ENCODE peak calls at places on chromosomes 5 and 9, in six cellular contexts. X is body of pancreas, U is H1, D is HAP-1, N is mesendoderm, E is MM.1S. M is an unnamed sample.

GRCh38 chr9:126151031-126151670 is 175.5 kb upstream of the MVB12B start:
- DNase-seq in N (no peak), U (peak; percentile 29), D (peak; percentile 37), X (no peak), E (no peak), M (no peak)

GRCh38 chr5:69493235-69493925 is 790 bp downstream of the OCLN start:
- DNase-seq in N (peak; percentile 64), U (peak; percentile 79), D (peak; percentile 8), X (peak; percentile 61), E (peak; percentile 26), M (no peak)

GRCh38 chr5:98581416-98581999 is 192.0 kb upstream of the RGMB start:
- DNase-seq in X (peak; percentile 13), N (no peak), E (no peak), U (no peak), D (no peak), M (no peak)

GRCh38 chr5:17398439-17398838 is 99.6 kb upstream of the TAF11L2 start:
- DNase-seq in N (peak; percentile 48), D (no peak), E (no peak), X (no peak), U (no peak), M (no peak)

GRCh38 chr5:148125641-148126040 is 42.7 kb upstream of the SPINK14 start:
- DNase-seq in E (no peak), X (no peak), N (peak; percentile 28), U (no peak), D (no peak), M (no peak)

GRCh38 chr5:66826696-66827095 is 230.5 kb downstream of the MAST4 start:
- DNase-seq in D (no peak), X (no peak), E (no peak), N (no peak), U (no peak), M (no peak)

GRCh38 chr5:117829646-117830045 is 1158.7 kb downstream of the DTWD2 start:
- DNase-seq in N (peak; percentile 60), U (no peak), X (no peak), D (no peak), E (no peak), M (no peak)

GRCh38 chr5:130616161-130616560 is 548.9 kb downstream of the HINT1 start:
- DNase-seq in N (no peak), U (no peak), X (no peak), D (no peak), E (no peak), M (no peak)

GRCh38 chr5:154370119-154370518 is 75.7 kb upstream of the SAP30L start:
- DNase-seq in X (no peak), N (peak; percentile 81), U (no peak), D (no peak), E (no peak), M (no peak)

GRCh38 chr9:4741365-4742031 is 496 bp upstream of the AK3 start:
- DNase-seq in E (no peak), D (peak; percentile 45), U (peak; percentile 79), N (peak; percentile 47), X (peak; percentile 67), M (no peak)

GRCh38 chr5:176619203-176619568 is 9.2 kb upstream of the GPRIN1 start:
- DNase-seq in N (peak; percentile 95), E (no peak), U (peak; percentile 94), D (peak; percentile 94), X (peak; percentile 69), M (peak; percentile 87)

GRCh38 chr5:119876522-119876921 is 247.2 kb downstream of the FAM170A start:
- DNase-seq in U (no peak), X (no peak), N (no peak), E (no peak), D (peak; percentile 11), M (no peak)

GRCh38 chr9:72351538-72352453 is 13.2 kb downstream of the ZFAND5 start:
- DNase-seq in D (no peak), U (no peak), X (no peak), E (no peak), N (no peak), M (no peak)

GRCh38 chr5:42949348-42950090 is 90.6 kb downstream of the ANXA2R start:
- DNase-seq in U (no peak), D (peak; percentile 93), E (peak; percentile 95), X (peak; percentile 61), N (no peak), M (no peak)

GRCh38 chr9:91187965-91188344 is 173.8 kb downstream of the AUH start:
- DNase-seq in E (no peak), D (no peak), X (no peak), U (no peak), N (no peak), M (no peak)

GRCh38 chr9:134390537-134390936 is 64.3 kb downstream of the RXRA start:
- DNase-seq in D (no peak), X (no peak), N (no peak), E (no peak), U (no peak), M (no peak)

GRCh38 chr9:136521541-136521940 is 24.3 kb downstream of the NOTCH1 start:
- DNase-seq in D (no peak), N (no peak), X (peak; percentile 72), U (no peak), E (no peak), M (no peak)

GRCh38 chr5:122367445-122367844 is 55.4 kb downstream of the SNCAIP start:
- DNase-seq in X (no peak), D (no peak), N (no peak), E (no peak), U (no peak), M (no peak)

GRCh38 chr9:108056083-108056804 is 566.7 kb upstream of the KLF4 start:
- DNase-seq in U (no peak), N (no peak), D (no peak), E (no peak), X (no peak), M (no peak)

GRCh38 chr9:123135458-123135857 is 102.0 kb downstream of the GPR21 start:
- DNase-seq in E (peak; percentile 40), D (no peak), U (no peak), N (no peak), X (no peak), M (no peak)

GRCh38 chr5:36526537-36526936 is 79.9 kb upstream of the SLC1A3 start:
- DNase-seq in X (no peak), D (no peak), N (no peak), U (no peak), E (no peak), M (no peak)

GRCh38 chr9:120925535-120926396 is 830 bp downstream of the TRAF1 start:
- DNase-seq in U (no peak), D (peak; percentile 81), E (no peak), X (peak; percentile 53), N (no peak), M (no peak)

GRCh38 chr5:127571314-127571713 is 53.9 kb downstream of the PRRC1 start:
- DNase-seq in N (no peak), X (no peak), D (no peak), U (no peak), E (no peak), M (no peak)

GRCh38 chr9:37792122-37792521 is 7.3 kb upstream of the EXOSC3 start:
- DNase-seq in U (no peak), X (no peak), D (no peak), N (no peak), E (no peak), M (no peak)

GRCh38 chr9:133683494-133684460 is 47.6 kb downstream of the DBH start:
- DNase-seq in N (peak; percentile 79), X (peak; percentile 47), E (no peak), D (no peak), U (no peak), M (no peak)

GRCh38 chr9:4207476-4207875 is 92.4 kb downstream of the GLIS3 start:
- DNase-seq in N (no peak), X (no peak), U (no peak), E (no peak), D (no peak), M (no peak)

GRCh38 chr9:72982161-72982799 is 29.4 kb upstream of the ALDH1A1 start:
- DNase-seq in D (no peak), U (no peak), N (no peak), E (no peak), X (no peak), M (no peak)

GRCh38 chr5:139296198-139296597 is 2.7 kb downstream of the MATR3 start:
- DNase-seq in X (no peak), U (no peak), D (no peak), N (no peak), E (no peak), M (no peak)
- H3K4me1 ChIP-seq in X (peaks cover 67% of the 10 kb centered on the region), U (peaks cover 9% of the 10 kb centered on the region), D (peaks cover 32% of the 10 kb centered on the region), N (peaks cover 7% of the 10 kb centered on the region), E (peaks cover 7% of the 10 kb centered on the region), M (no peaks in the 10 kb centered on the region)

GRCh38 chr5:158271155-158271554 is 412.2 kb upstream of the CLINT1 start:
- DNase-seq in D (no peak), U (no peak), E (no peak), N (no peak), X (no peak), M (no peak)

GRCh38 chr5:158273035-158273434 is 414.1 kb upstream of the CLINT1 start:
- DNase-seq in E (no peak), D (no peak), X (no peak), N (peak; percentile 75), U (no peak), M (peak; percentile 9)

GRCh38 chr5:158276692-158277091 is 417.7 kb upstream of the CLINT1 start:
- DNase-seq in D (no peak), N (no peak), E (no peak), X (no peak), U (no peak), M (no peak)

GRCh38 chr5:158268286-158268685 is 409.3 kb upstream of the CLINT1 start:
- DNase-seq in D (no peak), N (no peak), E (no peak), U (no peak), X (no peak), M (no peak)

DNA sequence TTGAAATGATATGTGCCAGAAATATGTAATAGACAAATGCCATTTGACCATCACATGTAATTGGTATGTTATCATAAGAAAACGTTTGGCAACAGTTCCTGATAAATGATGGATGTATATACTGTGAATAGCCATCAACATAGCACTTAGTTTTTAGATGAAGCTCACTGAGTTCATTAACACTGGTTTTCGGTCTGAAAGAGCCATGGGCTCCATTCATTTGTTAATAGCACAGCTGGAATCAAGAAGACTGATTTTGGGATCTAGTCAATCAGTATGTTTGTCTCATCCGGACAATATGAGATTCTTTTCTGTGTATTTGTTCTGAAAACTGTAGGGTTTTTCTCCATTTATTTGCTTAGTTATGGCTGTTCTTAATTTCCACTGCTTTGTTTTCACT is 413.5 kb upstream of the CLINT1 start:
- DNase-seq in U (no peak), D (no peak), N (no peak), X (no peak), E (no peak), M (no peak)
- H3K4me3 ChIP-seq in U (peak overlapping the region; percentile 22), D (no peak overlapping the region), N (no peak overlapping the region), X (no peak overlapping the region), E (no peak overlapping the region), M (no peak overlapping the region)

DNA sequence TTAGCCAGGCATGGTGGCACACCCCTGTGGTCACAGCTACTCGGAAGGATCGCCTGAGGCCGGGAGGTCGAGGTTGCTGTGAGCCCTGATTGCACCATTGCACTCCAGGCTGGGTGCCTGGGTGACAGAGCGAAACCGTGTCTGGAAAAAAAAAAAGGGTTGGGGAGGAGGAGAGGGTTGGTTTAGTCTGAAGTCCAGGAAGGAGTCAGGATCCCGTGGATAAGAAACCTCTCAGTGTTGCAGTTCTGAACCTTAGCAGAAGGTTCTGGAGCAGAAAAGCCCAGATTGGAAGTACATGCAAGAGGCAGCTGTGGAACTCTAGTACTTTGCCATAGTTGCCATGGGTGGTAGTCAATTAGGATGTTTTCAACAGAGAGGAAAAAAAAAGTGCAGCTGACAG is 125.2 kb upstream of the CPEB4 start:
- DNase-seq in N (no peak), E (no peak), U (no peak), X (no peak), D (no peak), M (no peak)
- H3K4me1 ChIP-seq in N (peaks cover 3% of the 10 kb centered on the region), E (no peaks in the 10 kb centered on the region), U (peaks cover 5% of the 10 kb centered on the region), X (peaks cover 41% of the 10 kb centered on the region), D (no peaks in the 10 kb centered on the region), M (no peaks in the 10 kb centered on the region)

GRCh38 chr5:671459-672328 is 21.5 kb downstream of the TPPP start:
- DNase-seq in X (peak; percentile 70), D (peak; percentile 57), N (peak; percentile 80), E (peak; percentile 49), U (peak; percentile 90), M (peak; percentile 27)
- H3K4me3 ChIP-seq in X (no peak overlapping the region), D (no peak overlapping the region), N (no peak overlapping the region), E (no peak overlapping the region), U (no peak overlapping the region), M (no peak overlapping the region)